ENCODE peak calls at places on chromosomes 13 and 19, in nine cellular contexts. Y is fibroblast of pulmonary artery; N is ascending aorta; X is endodermal cell; P is effector memory CD4-positive, alpha-beta T cell; C is astrocyte of the cerebellum; I is GM06990; U is AG04450; S is astrocyte of the spinal cord. Q is an unnamed sample.

GRCh38 chr13:32125746-32126145 is 94.2 kb downstream of the FRY start:
- DNase-seq in U (no peak), C (no peak), S (no peak), X (no peak), N (no peak), I (no peak), P (no peak), Y (no peak), Q (peak)

GRCh38 chr13:101576977-101577376 is 124.5 kb downstream of the ITGBL1 start:
- DNase-seq in N (no peak), I (no peak), C (no peak), X (no peak), Y (no peak), U (no peak), S (no peak), P (no peak), Q (no peak)

GRCh38 chr13:47233734-47234133 is 336.9 kb upstream of the HTR2A start:
- DNase-seq in U (no peak), P (no peak), C (no peak), N (no peak), I (no peak), S (no peak), Y (peak), X (no peak), Q (no peak)

GRCh38 chr19:40217921-40218890 is at the start of gene TTC9B:
- DNase-seq in I (peak), S (no peak), Y (no peak), N (no peak), C (no peak), X (peak), U (no peak), P (no peak), Q (no peak)

GRCh38 chr19:34254552-34255432 is at the start of gene GARRE1:
- DNase-seq in U (no peak), S (no peak), I (peak), N (no peak), Y (peak), P (peak), X (peak), C (no peak), Q (no peak)

GRCh38 chr19:40614595-40615411 is 13.6 kb downstream of the LTBP4 start:
- DNase-seq in P (peak), Y (peak), S (peak), I (peak), X (peak), N (no peak), U (peak), C (peak), Q (peak)

GRCh38 chr13:99527346-99527745 is 26.1 kb downstream of the TM9SF2 start:
- DNase-seq in I (no peak), P (no peak), N (no peak), Y (no peak), U (no peak), C (no peak), S (no peak), X (no peak), Q (no peak)

GRCh38 chr13:97905517-97905916 is 48.0 kb upstream of the IPO5 start:
- DNase-seq in S (no peak), X (no peak), U (no peak), Y (no peak), P (no peak), C (no peak), N (no peak), I (no peak), Q (no peak)

GRCh38 chr19:55189424-55189823 is 9.3 kb upstream of the SYT5 start:
- DNase-seq in N (peak), C (no peak), P (no peak), I (no peak), Y (peak), U (peak), X (no peak), S (peak), Q (peak)

GRCh38 chr19:18433735-18434398 is 4.1 kb downstream of the ISYNA1 start:
- DNase-seq in Y (no peak), I (no peak), U (no peak), C (no peak), P (no peak), X (peak), S (no peak), N (no peak), Q (no peak)

GRCh38 chr19:18430417-18431144 is 7.4 kb downstream of the ISYNA1 start:
- DNase-seq in Y (no peak), S (no peak), U (no peak), I (no peak), N (no peak), X (no peak), C (no peak), P (no peak), Q (no peak)

GRCh38 chr19:18433039-18433691 is 4.8 kb downstream of the ISYNA1 start:
- DNase-seq in N (no peak), U (no peak), I (peak), X (peak), C (no peak), Y (no peak), S (no peak), P (no peak), Q (no peak)

GRCh38 chr19:18431351-18432197 is 6.4 kb downstream of the ISYNA1 start:
- DNase-seq in Y (no peak), N (no peak), U (no peak), I (no peak), S (no peak), C (no peak), X (no peak), P (no peak), Q (no peak)

DNA sequence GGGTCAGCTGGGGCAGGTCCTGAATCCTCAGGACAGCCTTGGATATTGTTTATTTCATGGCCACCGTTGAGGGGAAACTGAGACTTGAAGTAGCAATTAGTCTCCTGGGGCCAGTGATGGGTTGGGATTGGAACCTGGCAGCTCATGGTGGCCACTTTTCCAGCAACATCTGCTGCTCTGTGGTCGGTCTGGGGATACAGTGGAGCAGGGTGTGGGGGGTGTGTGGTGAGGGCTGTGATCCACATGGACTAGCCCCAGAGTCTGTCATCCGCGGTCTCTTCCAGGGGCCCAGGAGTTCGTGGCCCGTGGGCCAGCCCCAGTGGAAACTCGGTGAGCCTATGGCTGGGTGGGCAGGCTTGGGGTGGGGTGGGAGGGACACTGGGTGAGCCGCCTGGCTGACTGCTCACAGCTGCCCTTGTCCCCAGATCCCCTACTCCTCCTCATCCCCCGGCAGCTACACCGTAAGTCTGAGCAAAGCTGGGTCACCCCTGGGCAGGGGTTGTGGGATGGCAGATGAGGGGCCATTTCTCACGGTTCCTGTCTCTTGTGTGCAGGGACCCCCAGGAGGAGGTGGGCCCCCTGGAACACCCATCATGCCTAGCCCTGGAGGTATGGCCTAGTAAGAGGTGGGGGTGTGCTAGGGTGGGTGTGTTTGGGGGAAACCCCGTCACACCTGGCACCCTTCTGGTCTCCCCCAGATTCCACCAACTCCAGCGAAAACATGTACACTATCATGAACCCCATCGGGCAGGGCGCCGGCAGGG is 5.5 kb downstream of the ISYNA1 start:
- DNase-seq in U (no peak), C (no peak), X (peak), Y (no peak), I (no peak), P (no peak), S (no peak), N (no peak), Q (no peak)
- H3K4me3 ChIP-seq in U (no peak), C (peak), X (peak), Y (no peak), I (peak), P (peak), S (no peak), N (peak), Q (peak)

GRCh38 chr19:17125728-17126677 is 50.4 kb downstream of the MYO9B start:
- DNase-seq in C (no peak), N (no peak), I (peak), P (peak), X (no peak), U (no peak), Y (peak), S (no peak), Q (no peak)
- H3K4me3 ChIP-seq in C (no peak), N (no peak), I (peak), P (peak), X (no peak), U (no peak), Y (no peak), S (no peak), Q (no peak)

GRCh38 chr19:3656747-3657394 is 30.3 kb upstream of the CACTIN start:
- DNase-seq in P (no peak), Y (no peak), X (no peak), N (no peak), C (no peak), I (no peak), S (no peak), U (no peak), Q (no peak)
- H3K4me3 ChIP-seq in P (no peak), Y (no peak), X (no peak), N (no peak), C (no peak), I (no peak), S (no peak), U (no peak), Q (no peak)

GRCh38 chr13:49395416-49396277 is 48.2 kb downstream of the CAB39L start:
- DNase-seq in P (no peak), S (no peak), U (no peak), I (no peak), N (no peak), Y (no peak), X (no peak), C (peak), Q (no peak)

GRCh38 chr13:49403966-49404365 is 39.9 kb downstream of the CAB39L start:
- DNase-seq in U (no peak), N (no peak), X (no peak), P (no peak), C (no peak), I (no peak), Y (no peak), S (no peak), Q (no peak)

GRCh38 chr13:49404621-49405020 is 39.2 kb downstream of the CAB39L start:
- DNase-seq in I (no peak), S (no peak), P (no peak), X (no peak), Y (no peak), U (no peak), C (no peak), N (no peak), Q (no peak)

GRCh38 chr13:49399801-49400472 is 43.9 kb downstream of the CAB39L start:
- DNase-seq in I (no peak), S (no peak), X (no peak), N (no peak), U (no peak), P (no peak), C (no peak), Y (no peak), Q (no peak)

GRCh38 chr13:49400755-49401659 is 42.9 kb downstream of the CAB39L start:
- DNase-seq in U (peak), X (no peak), N (no peak), S (peak), P (no peak), Y (peak), I (no peak), C (no peak), Q (no peak)
- H3K4me3 ChIP-seq in U (no peak), X (no peak), N (peak), S (no peak), P (no peak), Y (no peak), I (no peak), C (no peak), Q (no peak)

GRCh38 chr19:38210458-38210987 is 13.5 kb downstream of the DPF1 start:
- DNase-seq in I (no peak), U (no peak), S (peak), X (peak), N (no peak), P (no peak), Y (no peak), C (no peak), Q (no peak)
- H3K4me3 ChIP-seq in I (no peak), U (peak), S (no peak), X (no peak), N (peak), P (no peak), Y (no peak), C (no peak), Q (no peak)

GRCh38 chr19:46718157-46718933 is 1.4 kb upstream of the PRKD2 start:
- DNase-seq in N (no peak), Y (peak), U (no peak), S (no peak), P (peak), I (peak), X (peak), C (no peak), Q (no peak)
- H3K4me3 ChIP-seq in N (no peak), Y (no peak), U (no peak), S (no peak), P (peak), I (peak), X (no peak), C (no peak), Q (no peak)

GRCh38 chr19:8208119-8208709 is 956 bp upstream of the CERS4 start:
- DNase-seq in S (no peak), N (no peak), X (peak), I (no peak), Y (no peak), U (no peak), P (no peak), C (no peak), Q (no peak)
- H3K4me3 ChIP-seq in S (no peak), N (peak), X (no peak), I (peak), Y (peak), U (no peak), P (peak), C (peak), Q (no peak)

Q was measured in AG09309.